ENCODE peak calls at places on chromosomes 13 and 19, in six cellular contexts. D is A549, B is Peyer's patch, W is neural progenitor cell, R is right atrium auricular region, N is mucosa of descending colon. A is an unnamed sample.
A peak's percentile ranks its signal among the peaks of the same experiment; 100 is the strongest.

GRCh38 chr13:29594710-29595379 is 643 bp downstream of the SLC7A1 start:
- DNase-seq in W (peak; percentile 57), B (peak; percentile 78), D (peak; percentile 30), N (peak; percentile 78), R (peak; percentile 81), A (peak; percentile 16)

GRCh38 chr19:53182202-53182601 is 11.0 kb downstream of the ZNF665 start:
- DNase-seq in D (no peak), R (no peak), B (no peak), W (no peak), N (no peak), A (no peak)

GRCh38 chr19:13839193-13839937 is 37.6 kb upstream of the NANOS3 start:
- DNase-seq in D (peak; percentile 57), B (peak; percentile 92), W (peak; percentile 44), N (peak; percentile 94), R (peak; percentile 90), A (no peak)

GRCh38 chr19:18225702-18226468 is at the start of gene PDE4C:
- DNase-seq in D (no peak), W (peak; percentile 35), R (no peak), B (no peak), N (no peak), A (no peak)

GRCh38 chr19:4539697-4540581 is at the start of gene LRG1:
- DNase-seq in B (peak; percentile 73), W (no peak), R (no peak), D (no peak), N (peak; percentile 88), A (no peak)

GRCh38 chr19:2477141-2477710 is 1.3 kb downstream of the GADD45B start:
- DNase-seq in B (peak; percentile 78), W (peak; percentile 44), D (no peak), R (no peak), N (peak; percentile 81), A (no peak)

GRCh38 chr19:3670796-3671679 is 29.2 kb downstream of the PIP5K1C start:
- DNase-seq in R (peak; percentile 94), B (peak; percentile 71), N (no peak), W (no peak), D (no peak), A (no peak)

GRCh38 chr19:51541458-51542357 is 10.2 kb upstream of the SIGLEC6 start:
- DNase-seq in B (no peak), D (no peak), N (no peak), R (no peak), W (no peak), A (no peak)

GRCh38 chr19:29942404-29943261 is 594 bp downstream of the URI1 start:
- DNase-seq in R (no peak), B (peak; percentile 90), D (no peak), N (peak; percentile 88), W (peak; percentile 84), A (peak; percentile 58)

GRCh38 chr13:30033681-30034447 is 183.4 kb upstream of the UBL3 start:
- DNase-seq in R (no peak), D (peak; percentile 29), W (no peak), B (no peak), N (no peak), A (no peak)

GRCh38 chr13:110850006-110850405 is 64.9 kb downstream of the ANKRD10 start:
- DNase-seq in W (no peak), B (no peak), D (no peak), R (no peak), N (no peak), A (no peak)

GRCh38 chr13:45592758-45593157 is 22.8 kb downstream of the ERICH6B start:
- DNase-seq in N (no peak), R (no peak), D (no peak), B (no peak), W (no peak), A (no peak)

GRCh38 chr19:40284501-40285352 is at the start of gene AKT2:
- DNase-seq in D (no peak), B (peak; percentile 80), R (peak; percentile 66), N (no peak), W (peak; percentile 94), A (peak; percentile 83)

GRCh38 chr19:1471514-1472107 is 7.4 kb downstream of the C19orf25 start:
- DNase-seq in N (peak; percentile 49), B (no peak), W (peak; percentile 49), D (no peak), R (no peak), A (no peak)

GRCh38 chr13:108322206-108322824 is 52.8 kb downstream of the TNFSF13B start:
- DNase-seq in B (no peak), R (no peak), N (no peak), W (peak; percentile 64), D (peak; percentile 27), A (no peak)

GRCh38 chr19:33767898-33768413 is 28.7 kb upstream of the KCTD15 start:
- DNase-seq in W (peak; percentile 92), B (no peak), N (no peak), R (no peak), D (peak; percentile 42), A (no peak)

GRCh38 chr19:11887618-11888531 is at the start of gene ZNF69:
- DNase-seq in D (no peak), W (peak; percentile 97), R (peak; percentile 92), N (peak; percentile 93), B (peak; percentile 93), A (peak; percentile 96)

GRCh38 chr13:113764793-113765190 is 5.8 kb downstream of the TMEM255B start:
- DNase-seq in B (peak; percentile 30), D (no peak), W (no peak), R (no peak), N (no peak), A (peak; percentile 6)

GRCh38 chr19:38674388-38675133 is 27.1 kb downstream of the ACTN4 start:
- DNase-seq in D (no peak), B (no peak), N (no peak), R (no peak), W (no peak), A (no peak)

GRCh38 chr19:48249502-48250014 is 6.2 kb downstream of the CARD8 start:
- DNase-seq in B (peak; percentile 87), R (peak; percentile 72), D (no peak), W (no peak), N (peak; percentile 73), A (no peak)

GRCh38 chr13:36414461-36414860 is 17.8 kb upstream of the CCNA1 start:
- DNase-seq in W (no peak), D (no peak), B (no peak), N (no peak), R (no peak), A (no peak)

GRCh38 chr19:52640916-52641315 is 2.8 kb upstream of the ZNF83 start:
- DNase-seq in W (peak; percentile 31), B (no peak), R (no peak), D (no peak), N (no peak), A (peak; percentile 92)

GRCh38 chr13:28685114-28685513 is 26.2 kb downstream of the POMP start:
- DNase-seq in N (no peak), B (no peak), W (no peak), R (no peak), D (no peak), A (no peak)

GRCh38 chr13:43285891-43286602 is 262.7 kb downstream of the DNAJC15 start:
- DNase-seq in W (peak; percentile 63), R (no peak), N (no peak), B (no peak), D (no peak), A (no peak)

GRCh38 chr13:30341815-30342570 is 34.6 kb upstream of the KATNAL1 start:
- DNase-seq in D (no peak), W (no peak), N (peak; percentile 72), R (peak; percentile 84), B (peak; percentile 76), A (no peak)

GRCh38 chr13:33571618-33572017 is 246.3 kb upstream of the RFC3 start:
- DNase-seq in D (no peak), N (no peak), B (no peak), W (no peak), R (no peak), A (no peak)

GRCh38 chr19:57642396-57643046 is 9.6 kb downstream of the ZNF211 start:
- DNase-seq in D (no peak), N (no peak), W (no peak), R (no peak), B (no peak), A (no peak)
- H3K9me3 ChIP-seq in D (peaks cover 95% of the 10 kb centered on the region), N (peaks cover 76% of the 10 kb centered on the region), W (peaks cover under 1% of the 10 kb centered on the region), R (peaks cover 58% of the 10 kb centered on the region), B (peaks cover 58% of the 10 kb centered on the region), A (peaks cover 1% of the 10 kb centered on the region)

DNA sequence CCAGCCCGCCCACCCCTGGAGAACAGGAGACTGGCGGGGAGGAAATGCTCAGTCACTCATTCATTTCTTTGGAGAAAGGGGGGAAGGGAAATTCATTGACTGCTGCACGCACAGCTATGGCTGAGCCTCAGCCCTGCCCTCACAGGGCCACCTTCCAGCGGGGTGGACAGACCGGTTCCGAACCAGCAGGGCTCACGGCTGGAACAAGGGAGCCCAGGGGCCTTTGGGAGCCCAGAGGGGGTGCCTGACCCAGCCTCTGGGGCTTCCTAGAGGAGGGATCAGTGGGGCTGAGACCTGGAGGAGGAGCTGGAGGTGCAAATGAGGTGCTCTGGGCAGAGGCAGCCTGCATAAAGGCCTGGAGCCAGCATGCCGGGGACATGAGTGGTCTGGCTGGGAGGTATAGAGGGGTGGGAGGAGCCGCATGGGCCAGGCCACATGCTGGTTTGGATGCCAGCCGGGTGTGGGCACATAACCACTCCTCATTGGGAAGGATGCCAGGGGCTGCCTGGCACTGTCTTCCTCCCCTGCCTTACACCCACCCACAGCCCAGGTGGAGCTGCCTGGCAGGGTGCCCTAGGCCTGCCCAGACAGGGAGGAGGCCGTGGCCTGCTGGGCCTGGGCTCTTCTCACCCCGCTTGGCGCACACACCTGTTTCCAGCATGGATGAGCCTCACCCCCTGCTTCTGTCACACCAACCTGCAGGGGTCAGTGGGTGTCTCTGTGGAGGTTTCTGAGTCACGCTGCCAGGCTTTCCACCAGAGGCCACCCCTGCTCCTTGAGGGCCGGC is 26.9 kb downstream of the PPP5C start:
- DNase-seq in W (peak; percentile 70), B (peak; percentile 86), D (peak; percentile 93), N (peak; percentile 93), R (no peak), A (no peak)
- TF ChIP-seq CTCF in W (no peak), B (no peak), D (peak; percentile 19), N (no peak), R (no peak), A (no peak)

DNA sequence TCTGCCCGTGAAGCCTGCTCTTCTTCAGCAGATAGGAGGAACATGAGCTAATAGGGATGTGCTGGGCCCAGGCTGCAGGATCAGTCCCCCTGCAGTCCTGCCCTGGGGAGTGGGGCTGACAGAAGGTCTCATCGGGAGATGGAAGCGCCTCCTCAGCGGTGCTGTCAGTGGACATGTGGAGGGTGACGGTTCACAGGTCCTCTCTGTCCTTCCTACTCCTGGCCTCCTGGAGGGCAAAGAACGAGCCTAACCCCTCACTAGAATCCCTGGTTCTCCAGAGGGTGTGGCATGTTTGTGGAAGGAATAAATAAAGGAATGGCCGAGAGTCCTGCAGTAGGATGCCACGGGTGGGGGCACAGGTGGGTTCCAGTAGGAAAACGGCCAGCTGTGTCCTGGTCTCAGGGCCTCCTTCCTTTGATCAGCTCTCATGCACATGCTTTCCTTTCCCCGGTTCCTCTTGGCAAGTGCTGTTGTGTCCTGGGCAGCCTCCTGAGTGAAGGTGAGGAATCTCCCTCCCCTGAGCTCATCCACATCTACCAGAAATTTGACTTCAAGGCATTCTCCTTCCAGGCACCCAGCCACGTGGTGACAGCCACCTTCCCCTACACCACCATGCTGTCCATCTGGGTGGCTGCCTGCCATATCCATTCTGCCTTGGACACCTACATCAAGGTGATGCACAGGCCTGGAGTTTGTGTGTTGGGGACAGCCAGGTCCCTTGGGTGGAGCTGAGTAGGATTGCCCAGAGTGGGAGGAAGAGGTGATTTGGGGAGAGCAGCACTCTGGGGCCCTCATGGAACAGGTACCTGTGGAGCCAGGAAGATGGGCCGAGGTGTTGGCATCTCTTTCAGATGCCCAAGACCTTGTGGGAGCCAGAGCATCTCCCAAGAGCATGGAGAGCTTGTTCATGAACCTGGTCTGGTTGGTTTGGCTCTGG is 28.6 kb upstream of the ZNF492 start:
- DNase-seq in D (no peak), B (no peak), R (peak; percentile 21), W (no peak), N (no peak), A (no peak)
- H3K9me3 ChIP-seq in D (peaks cover 34% of the 10 kb centered on the region), B (no peaks in the 10 kb centered on the region), R (no peaks in the 10 kb centered on the region), W (peaks cover 11% of the 10 kb centered on the region), N (peaks cover 39% of the 10 kb centered on the region), A (no peaks in the 10 kb centered on the region)

GRCh38 chr13:91381371-91381770 is 17.1 kb upstream of the GPC5 start:
- DNase-seq in B (no peak), W (peak; percentile 28), D (peak; percentile 27), N (no peak), R (no peak), A (peak; percentile 54)
- TF ChIP-seq CTCF in B (no peak), W (peak; percentile 58), D (peak; percentile 34), N (no peak), R (peak; percentile 59), A (peak; percentile 62)